ENCODE peak calls at places on chromosomes 16 and 17, in five cellular contexts. I, R, P, B and G are unnamed samples.

GRCh38 chr17:82974136-82974952 is 105.1 kb upstream of the METRNL start:
- DNase-seq in R (no peak), I (no peak), B (no peak), P (no peak), G (no peak)

GRCh38 chr17:78933959-78934568 is 8.9 kb upstream of the TIMP2 start:
- DNase-seq in B (peak; percentile 95), I (peak; percentile 100), R (peak; percentile 99), P (no peak), G (no peak)

GRCh38 chr17:313231-313630 is 39.4 kb downstream of the RPH3AL start:
- DNase-seq in B (no peak), I (no peak), R (no peak), P (no peak), G (no peak)

GRCh38 chr16:85735225-85735722 is 15.6 kb downstream of the C16orf74 start:
- DNase-seq in I (no peak), P (peak; percentile 69), B (no peak), R (no peak), G (peak; percentile 66)

GRCh38 chr17:82831041-82831817 is 8.6 kb downstream of the ZNF750 start:
- DNase-seq in B (no peak), P (no peak), R (peak; percentile 16), I (no peak), G (no peak)

GRCh38 chr17:78997881-78998280 is 11.7 kb downstream of the CANT1 start:
- DNase-seq in R (no peak), I (no peak), P (no peak), B (no peak), G (no peak)

GRCh38 chr17:43578699-43579569 is 32.8 kb upstream of the ETV4 start:
- DNase-seq in I (peak; percentile 64), B (no peak), R (no peak), P (peak; percentile 18), G (no peak)

GRCh38 chr17:77441130-77441920 is 300.6 kb downstream of the SEC14L1 start:
- DNase-seq in I (no peak), R (no peak), B (no peak), P (peak; percentile 80), G (no peak)

GRCh38 chr16:4344659-4345438 is 6.3 kb downstream of the PAM16 start:
- DNase-seq in P (no peak), B (no peak), R (no peak), I (no peak), G (no peak)

GRCh38 chr17:79042421-79043190 is 18.6 kb downstream of the C1QTNF1 start:
- DNase-seq in P (peak; percentile 72), R (peak; percentile 76), I (peak; percentile 59), B (peak; percentile 45), G (peak; percentile 69)

GRCh38 chr16:85683363-85683762 is 5.4 kb downstream of the GINS2 start:
- DNase-seq in B (no peak), P (no peak), I (no peak), R (no peak), G (no peak)

GRCh38 chr17:37465058-37465616 is 24.6 kb upstream of the DUSP14 start:
- DNase-seq in R (no peak), P (no peak), B (peak; percentile 81), I (peak; percentile 14), G (no peak)

GRCh38 chr16:48971571-48972071 is 310.0 kb downstream of the CBLN1 start:
- DNase-seq in B (peak; percentile 74), I (no peak), R (no peak), P (no peak), G (no peak)